ENCODE peak calls at places on chromosomes 2 and 18, in ten cellular contexts. P, J, G, C, R, Q, L, M, H and I are unnamed samples.

GRCh38 chr2:64685430-64685829 is 31.7 kb upstream of the SERTAD2 start:
- DNase-seq in G (no peak), M (peak), P (no peak), C (no peak), Q (no peak), R (no peak), J (peak), H (no peak), L (no peak), I (no peak)

GRCh38 chr2:86806059-86806857 is 15.5 kb upstream of the CD8A start:
- DNase-seq in R (no peak), Q (no peak), M (no peak), J (no peak), G (no peak), L (no peak), P (no peak), H (no peak), C (no peak), I (no peak)

GRCh38 chr2:73113634-73113958 is 848 bp upstream of the RAB11FIP5 start:
- DNase-seq in R (no peak), G (no peak), H (no peak), Q (no peak), L (no peak), P (no peak), M (no peak), J (no peak), C (no peak), I (no peak)

GRCh38 chr2:217915706-217916105 is 87.1 kb downstream of the TNS1 start:
- DNase-seq in G (no peak), R (no peak), M (no peak), H (no peak), Q (peak), J (no peak), C (no peak), P (no peak), L (no peak), I (peak)

GRCh38 chr2:201118957-201119848 is 3.2 kb downstream of the CFLAR start:
- DNase-seq in H (peak), L (no peak), Q (no peak), C (no peak), P (peak), R (no peak), J (no peak), M (no peak), G (no peak), I (no peak)

GRCh38 chr2:127701651-127702394 is 526 bp downstream of the SFT2D3 start:
- DNase-seq in Q (peak), M (peak), L (peak), G (peak), R (peak), C (peak), J (peak), H (peak), P (peak), I (peak)

GRCh38 chr2:166106431-166107015 is 21.3 kb downstream of the SCN1A start:
- DNase-seq in R (no peak), C (peak), H (no peak), L (no peak), M (no peak), P (peak), J (peak), Q (peak), G (no peak), I (no peak)

GRCh38 chr2:6977095-6977777 is 60.0 kb downstream of the RNF144A start:
- DNase-seq in H (no peak), Q (peak), R (no peak), G (no peak), J (peak), L (no peak), M (no peak), C (no peak), P (no peak), I (peak)

GRCh38 chr18:21163647-21164625 is 52.3 kb upstream of the ROCK1 start:
- DNase-seq in J (peak), C (no peak), P (no peak), G (no peak), M (no peak), L (no peak), Q (no peak), R (no peak), H (no peak), I (no peak)

GRCh38 chr2:45470531-45470930 is 140.5 kb downstream of the SRBD1 start:
- DNase-seq in G (no peak), J (no peak), C (no peak), M (no peak), Q (no peak), R (no peak), H (no peak), P (no peak), L (no peak), I (no peak)

GRCh38 chr2:231387904-231388724 is 7.4 kb upstream of the B3GNT7 start:
- DNase-seq in C (no peak), Q (peak), H (no peak), L (no peak), P (no peak), R (no peak), M (peak), G (no peak), J (peak), I (peak)

GRCh38 chr2:103008586-103008985 is 246.8 kb downstream of the TMEM182 start:
- DNase-seq in P (peak), G (no peak), R (no peak), C (peak), H (no peak), J (no peak), M (peak), L (no peak), Q (no peak), I (no peak)
- TF ChIP-seq CTCF in P (peak), G (no peak), R (no peak), C (no peak), H (no peak), J (no peak), M (no peak), L (no peak), Q (no peak), I (no peak)

GRCh38 chr2:199433204-199433832 is 24.4 kb downstream of the SATB2 start:
- DNase-seq in R (no peak), P (peak), G (no peak), H (no peak), L (no peak), Q (no peak), C (no peak), M (no peak), J (no peak), I (no peak)

GRCh38 chr2:199439094-199439493 is 18.6 kb downstream of the SATB2 start:
- DNase-seq in C (no peak), Q (no peak), J (no peak), R (no peak), M (no peak), P (peak), L (no peak), G (no peak), H (no peak), I (no peak)

GRCh38 chr2:199430219-199430618 is 27.5 kb downstream of the SATB2 start:
- DNase-seq in M (no peak), G (no peak), H (no peak), R (no peak), C (no peak), Q (no peak), P (no peak), L (no peak), J (no peak), I (no peak)

GRCh38 chr2:199431748-199432213 is 26.0 kb downstream of the SATB2 start:
- DNase-seq in J (no peak), P (peak), Q (no peak), C (peak), L (no peak), M (no peak), R (no peak), G (no peak), H (no peak), I (no peak)

GRCh38 chr2:199434555-199434954 is 23.2 kb downstream of the SATB2 start:
- DNase-seq in R (no peak), L (no peak), H (no peak), C (no peak), Q (no peak), J (no peak), M (no peak), P (no peak), G (no peak), I (no peak)
- TF ChIP-seq CTCF in R (no peak), L (no peak), H (no peak), C (no peak), Q (no peak), J (no peak), M (no peak), P (no peak), G (no peak), I (no peak)

DNA sequence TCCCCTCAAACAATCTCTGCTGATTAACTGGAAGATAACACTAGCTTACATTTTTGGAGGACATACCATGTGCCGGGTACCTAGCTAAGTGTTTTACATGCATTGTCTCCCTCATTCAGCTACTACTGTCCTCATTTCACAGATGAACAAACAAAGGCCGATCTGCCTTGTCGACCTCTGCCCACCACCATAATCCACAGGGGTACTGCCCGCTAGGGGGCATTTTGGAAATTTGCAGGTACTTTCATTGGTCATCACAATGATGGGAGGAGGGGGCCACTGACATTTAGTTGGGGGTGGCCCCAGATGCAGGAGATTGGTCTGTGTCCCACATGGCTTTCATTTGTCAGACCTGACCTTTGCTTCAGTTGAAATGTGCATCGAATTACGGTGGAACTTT is 3.9 kb upstream of the TMEM163 start:
- DNase-seq in L (no peak), J (no peak), C (no peak), G (no peak), M (no peak), P (peak), H (no peak), R (no peak), Q (no peak), I (no peak)
- TF ChIP-seq CTCF in L (no peak), J (no peak), C (peak), G (no peak), M (peak), P (peak), H (peak), R (peak), Q (no peak), I (no peak)

DNA sequence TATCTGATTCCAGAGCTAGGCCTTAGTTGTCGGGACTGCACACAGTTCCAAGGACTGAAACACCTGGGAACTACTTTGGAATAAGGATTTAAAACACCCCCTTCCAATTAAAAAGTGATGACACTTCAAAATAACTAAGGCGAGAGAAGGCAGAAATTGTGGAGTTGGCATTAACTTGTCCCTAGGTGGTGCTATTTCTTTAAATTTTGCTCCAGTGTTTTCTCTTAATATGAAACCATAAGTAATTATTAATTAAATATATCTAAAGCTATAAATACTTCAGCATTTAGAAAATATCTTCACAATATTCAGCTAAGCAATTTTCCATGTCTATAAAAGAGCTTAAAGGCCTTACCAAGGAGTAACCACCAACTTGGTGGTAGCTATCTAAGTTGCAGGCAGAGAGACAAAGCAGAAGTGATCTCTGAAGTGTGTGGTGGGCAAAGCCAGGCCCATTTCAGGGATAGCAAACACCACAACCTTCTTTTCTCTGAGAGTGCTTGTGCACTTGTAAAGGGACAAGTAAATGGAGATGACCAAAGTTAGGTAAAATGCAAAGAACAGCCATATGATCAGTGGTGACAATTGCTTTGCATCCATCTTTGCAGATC is 186.8 kb upstream of the PGAP1 start:
- DNase-seq in H (peak), J (peak), C (no peak), M (no peak), G (peak), Q (no peak), P (peak), R (peak), L (no peak), I (no peak)
- TF ChIP-seq CTCF in H (peak), J (peak), C (peak), M (peak), G (peak), Q (peak), P (peak), R (peak), L (peak), I (peak)